ENCODE peak calls at places on chromosomes 16 and 17, in seven cellular contexts. L is adipocyte; P is fibroblast of lung; K is cardiac muscle cell; I is Panc1; Q is HCT116; F is CD8-positive, alpha-beta T cell. J is an unnamed sample.

GRCh38 chr16:85924675-85925074 is 25.7 kb downstream of the IRF8 start:
- DNase-seq in L (peak; percentile 4), P (peak; percentile 47), K (peak; percentile 35), I (no peak), Q (no peak), F (no peak), J (peak; percentile 31)

GRCh38 chr17:15274017-15274416 is 8.9 kb upstream of the PMP22 start:
- DNase-seq in L (no peak), P (peak; percentile 38), K (no peak), I (no peak), Q (no peak), F (no peak), J (no peak)

GRCh38 chr16:29738514-29738913 is 7.3 kb downstream of the C16orf54 start:
- DNase-seq in L (no peak), P (no peak), K (no peak), I (no peak), Q (no peak), F (peak; percentile 70), J (no peak)

GRCh38 chr17:16427020-16427419 is 11.6 kb downstream of the TRPV2 start:
- DNase-seq in L (no peak), P (no peak), K (no peak), I (no peak), Q (no peak), F (no peak), J (no peak)

GRCh38 chr17:38906429-38907172 is 18.8 kb upstream of the LASP1NB start:
- DNase-seq in L (no peak), P (no peak), K (no peak), I (no peak), Q (no peak), F (no peak), J (no peak)

GRCh38 chr16:76311260-76311659 is 34.1 kb downstream of the CNTNAP4 start:
- DNase-seq in L (no peak), P (no peak), K (no peak), I (no peak), Q (no peak), F (no peak), J (no peak)

GRCh38 chr17:18228176-18228682 is 2.8 kb downstream of the LLGL1 start:
- DNase-seq in L (no peak), P (no peak), K (no peak), I (no peak), Q (no peak), F (no peak), J (no peak)

GRCh38 chr17:73278465-73279453 is 17.1 kb upstream of the CPSF4L start:
- DNase-seq in L (peak; percentile 48), P (peak; percentile 13), K (peak; percentile 42), I (no peak), Q (no peak), F (no peak), J (peak; percentile 74)

GRCh38 chr17:7080445-7081041 is 492 bp upstream of the CLEC10A start:
- DNase-seq in L (no peak), P (no peak), K (no peak), I (no peak), Q (no peak), F (no peak), J (no peak)

GRCh38 chr17:73209436-73209835 is 16.6 kb downstream of the COG1 start:
- DNase-seq in L (no peak), P (no peak), K (no peak), I (no peak), Q (no peak), F (no peak), J (no peak)

GRCh38 chr17:46876353-46876887 is 25.0 kb downstream of the WNT9B start:
- DNase-seq in L (no peak), P (no peak), K (no peak), I (no peak), Q (peak; percentile 61), F (no peak), J (peak; percentile 45)

GRCh38 chr17:17940451-17940911 is 31.7 kb downstream of the TOM1L2 start:
- DNase-seq in L (peak; percentile 74), P (peak; percentile 90), K (no peak), I (no peak), Q (no peak), F (no peak), J (peak; percentile 91)

GRCh38 chr17:48497103-48497502 is 33.7 kb downstream of the HOXB1 start:
- DNase-seq in L (no peak), P (peak; percentile 82), K (peak; percentile 40), I (no peak), Q (no peak), F (no peak), J (no peak)

GRCh38 chr17:83100853-83101391 is 21.5 kb downstream of the METRNL start:
- DNase-seq in L (no peak), P (no peak), K (no peak), I (no peak), Q (no peak), F (no peak), J (no peak)

GRCh38 chr16:30535106-30535776 is 583 bp upstream of the ZNF747 start:
- DNase-seq in L (peak; percentile 43), P (peak; percentile 18), K (peak; percentile 37), I (peak; percentile 47), Q (no peak), F (peak; percentile 54), J (no peak)

GRCh38 chr16:54936979-54937672 is 6.5 kb downstream of the IRX5 start:
- DNase-seq in L (peak; percentile 51), P (peak; percentile 66), K (peak; percentile 48), I (no peak), Q (no peak), F (no peak), J (no peak)

GRCh38 chr17:81641825-81642489 is 5.0 kb downstream of the TSPAN10 start:
- DNase-seq in L (peak; percentile 62), P (peak; percentile 75), K (peak; percentile 36), I (no peak), Q (no peak), F (no peak), J (no peak)

GRCh38 chr17:14815079-14815478 is 450.0 kb downstream of the PMP22 start:
- DNase-seq in L (no peak), P (no peak), K (no peak), I (no peak), Q (no peak), F (no peak), J (no peak)

GRCh38 chr16:18792836-18793433 is 2.8 kb upstream of the RPS15A start:
- DNase-seq in L (no peak), P (peak; percentile 60), K (peak; percentile 49), I (no peak), Q (no peak), F (no peak), J (no peak)

GRCh38 chr17:1561420-1562177 is 993 bp downstream of the PITPNA start:
- DNase-seq in L (peak; percentile 76), P (peak; percentile 20), K (peak; percentile 29), I (no peak), Q (no peak), F (peak; percentile 36), J (peak; percentile 20)

GRCh38 chr17:39745335-39746144 is 7.8 kb downstream of the GRB7 start:
- DNase-seq in L (no peak), P (no peak), K (no peak), I (no peak), Q (no peak), F (no peak), J (no peak)

GRCh38 chr17:222172-222571 is 40.7 kb upstream of the DOC2B start:
- DNase-seq in L (no peak), P (no peak), K (peak; percentile 14), I (no peak), Q (no peak), F (no peak), J (no peak)

GRCh38 chr16:13906426-13907089 is 13.4 kb upstream of the ERCC4 start:
- DNase-seq in L (no peak), P (no peak), K (no peak), I (no peak), Q (no peak), F (no peak), J (no peak)

GRCh38 chr17:57943140-57943539 is 12.1 kb downstream of the CUEDC1 start:
- DNase-seq in L (peak; percentile 76), P (peak; percentile 56), K (no peak), I (no peak), Q (no peak), F (no peak), J (no peak)

GRCh38 chr17:42697108-42697811 is 14.9 kb downstream of the CNTNAP1 start:
- DNase-seq in L (no peak), P (no peak), K (no peak), I (no peak), Q (no peak), F (no peak), J (no peak)

GRCh38 chr17:1948517-1948825 is 76.7 kb downstream of the RTN4RL1 start:
- DNase-seq in L (no peak), P (no peak), K (no peak), I (no peak), Q (no peak), F (no peak), J (no peak)

GRCh38 chr17:17856386-17856785 is 19.6 kb upstream of the SREBF1 start:
- DNase-seq in L (no peak), P (no peak), K (no peak), I (no peak), Q (no peak), F (no peak), J (no peak)

GRCh38 chr16:18800674-18801196 is 614 bp downstream of the ARL6IP1 start:
- DNase-seq in L (peak; percentile 64), P (peak; percentile 32), K (peak; percentile 29), I (no peak), Q (no peak), F (no peak), J (peak; percentile 67)

DNA sequence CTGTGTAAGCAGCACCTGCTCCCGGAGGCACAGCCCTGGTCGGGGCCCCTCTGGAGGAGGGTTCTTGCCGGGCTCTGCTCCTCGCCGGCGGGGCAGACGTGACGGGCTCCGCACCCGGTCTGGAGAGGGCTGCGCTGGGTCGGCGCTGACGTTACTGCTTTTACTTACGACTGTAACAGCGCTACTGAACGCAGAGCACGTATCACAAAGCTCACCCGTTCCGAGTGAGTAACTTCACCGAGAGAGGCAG is 1.3 kb upstream of the RAB40C start:
- DNase-seq in L (peak; percentile 83), P (peak; percentile 76), K (peak; percentile 70), I (no peak), Q (no peak), F (peak; percentile 76), J (peak; percentile 23)
- H3K4me1 ChIP-seq in L (peaks cover 57% of the 10 kb centered on the region), P (peaks cover 16% of the 10 kb centered on the region), K (peaks cover 17% of the 10 kb centered on the region), I (peaks cover 39% of the 10 kb centered on the region), Q (peaks cover 23% of the 10 kb centered on the region), F (peaks cover 29% of the 10 kb centered on the region), J (peaks cover 5% of the 10 kb centered on the region)

DNA sequence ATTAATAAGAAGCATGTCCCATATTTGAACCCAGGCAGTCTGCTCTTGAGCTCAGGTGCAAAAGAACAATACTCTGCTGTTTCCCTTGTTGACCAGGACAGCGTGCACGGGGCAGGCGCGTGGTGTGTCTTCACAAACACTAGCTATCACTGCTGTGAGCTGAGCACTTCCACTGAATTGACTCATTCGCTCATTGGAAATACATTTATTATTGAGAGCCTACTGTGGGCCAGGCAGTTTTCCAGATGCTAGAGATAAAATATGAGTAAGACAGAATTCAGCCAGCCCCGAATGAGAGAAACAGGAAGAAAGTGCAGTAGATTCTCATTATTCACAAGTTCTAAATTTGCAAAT is 1.7 kb downstream of the CHD9 start:
- DNase-seq in L (peak; percentile 41), P (peak; percentile 87), K (peak; percentile 68), I (no peak), Q (no peak), F (no peak), J (no peak)
- H3K4me3 ChIP-seq in L (peak overlapping the region; percentile 87), P (no peak overlapping the region), K (no peak overlapping the region), I (no peak overlapping the region), Q (no peak overlapping the region), F (no peak overlapping the region), J (no peak overlapping the region)

GRCh38 chr17:34054495-34054894 is 200.6 kb upstream of the CCL2 start:
- DNase-seq in L (no peak), P (no peak), K (no peak), I (no peak), Q (no peak), F (no peak), J (no peak)
- H3K36me3 ChIP-seq in L (no peaks in the 10 kb centered on the region), P (no peaks in the 10 kb centered on the region), K (no peaks in the 10 kb centered on the region), I (no peaks in the 10 kb centered on the region), Q (no peaks in the 10 kb centered on the region), F (no peaks in the 10 kb centered on the region), J (no peaks in the 10 kb centered on the region)

GRCh38 chr16:57618306-57619132 is 9.9 kb upstream of the ADGRG1 start:
- DNase-seq in L (peak; percentile 17), P (no peak), K (peak; percentile 33), I (no peak), Q (no peak), F (no peak), J (no peak)
- H3K4me1 ChIP-seq in L (peaks cover 10% of the 10 kb centered on the region), P (no peaks in the 10 kb centered on the region), K (peaks cover 4% of the 10 kb centered on the region), I (peaks cover 13% of the 10 kb centered on the region), Q (peaks cover 42% of the 10 kb centered on the region), F (peaks cover 6% of the 10 kb centered on the region), J (no peaks in the 10 kb centered on the region)